ENCODE peak calls at places on chromosome 18, in six cellular contexts. U, Y, V, S, R and I are unnamed samples.

GRCh38 chr18:77342736-77343135 is 93.1 kb downstream of the GALR1 start:
- DNase-seq in U (no peak), Y (no peak), V (no peak), S (no peak), R (no peak), I (no peak)

GRCh38 chr18:68817584-68817983 is 19.7 kb downstream of the CCDC102B start:
- DNase-seq in U (peak; percentile 30), Y (no peak), V (peak; percentile 68), S (no peak), R (no peak), I (no peak)

GRCh38 chr18:39604836-39605235 is 2039.2 kb upstream of the CELF4 start:
- DNase-seq in U (peak; percentile 72), Y (no peak), V (peak; percentile 55), S (peak; percentile 25), R (no peak), I (no peak)

GRCh38 chr18:44599409-44599808 is 81.3 kb upstream of the SETBP1 start:
- DNase-seq in U (peak; percentile 55), Y (no peak), V (peak; percentile 88), S (peak; percentile 79), R (no peak), I (no peak)

GRCh38 chr18:2908946-2909335 is 62.1 kb downstream of the EMILIN2 start:
- DNase-seq in U (no peak), Y (no peak), V (no peak), S (no peak), R (no peak), I (no peak)

GRCh38 chr18:36977121-36977520 is 148.2 kb downstream of the KIAA1328 start:
- DNase-seq in U (no peak), Y (no peak), V (no peak), S (no peak), R (no peak), I (no peak)

GRCh38 chr18:25262920-25263319 is 89.0 kb downstream of the ZNF521 start:
- DNase-seq in U (no peak), Y (no peak), V (peak; percentile 82), S (peak; percentile 77), R (no peak), I (no peak)

GRCh38 chr18:59846814-59847490 is 52.8 kb upstream of the PMAIP1 start:
- DNase-seq in U (peak; percentile 38), Y (peak; percentile 83), V (peak; percentile 49), S (peak; percentile 26), R (no peak), I (peak; percentile 63)

GRCh38 chr18:42781298-42781815 is 334.1 kb downstream of the RIT2 start:
- DNase-seq in U (no peak), Y (no peak), V (no peak), S (no peak), R (no peak), I (no peak)

GRCh38 chr18:44182363-44182762 is 498.3 kb upstream of the SETBP1 start:
- DNase-seq in U (no peak), Y (no peak), V (no peak), S (no peak), R (no peak), I (no peak)

GRCh38 chr18:25126751-25127150 is 225.2 kb downstream of the ZNF521 start:
- DNase-seq in U (no peak), Y (no peak), V (no peak), S (no peak), R (no peak), I (no peak)

GRCh38 chr18:24398515-24398914 is 891 bp upstream of the OSBPL1A start:
- DNase-seq in U (peak; percentile 48), Y (no peak), V (peak; percentile 76), S (peak; percentile 34), R (no peak), I (no peak)

GRCh38 chr18:65761636-65762310 is 11.0 kb downstream of the CDH7 start:
- DNase-seq in U (no peak), Y (no peak), V (no peak), S (no peak), R (no peak), I (no peak)

GRCh38 chr18:74196220-74197119 is 48.1 kb downstream of the TIMM21 start:
- DNase-seq in U (peak; percentile 85), Y (peak; percentile 36), V (peak; percentile 61), S (peak; percentile 46), R (peak; percentile 64), I (no peak)

GRCh38 chr18:30094556-30094955 is 948.0 kb downstream of the DSC3 start:
- DNase-seq in U (peak; percentile 58), Y (no peak), V (peak; percentile 65), S (peak; percentile 25), R (no peak), I (no peak)

GRCh38 chr18:68177807-68178702 is 536.9 kb downstream of the TMX3 start:
- DNase-seq in U (peak; percentile 93), Y (no peak), V (peak; percentile 94), S (peak; percentile 99), R (no peak), I (no peak)

GRCh38 chr18:31116853-31117595 is 14.8 kb upstream of the DSC2 start:
- DNase-seq in U (no peak), Y (no peak), V (no peak), S (no peak), R (no peak), I (no peak)

GRCh38 chr18:11408555-11408954 is 200.8 kb upstream of the SLC35G4 start:
- DNase-seq in U (no peak), Y (no peak), V (no peak), S (no peak), R (no peak), I (no peak)

GRCh38 chr18:43772907-43773306 is 495.6 kb upstream of the SYT4 start:
- DNase-seq in U (peak; percentile 1), Y (no peak), V (no peak), S (no peak), R (no peak), I (no peak)

GRCh38 chr18:58721586-58722160 is 50.4 kb downstream of the MALT1 start:
- DNase-seq in U (no peak), Y (no peak), V (peak; percentile 34), S (peak; percentile 57), R (no peak), I (no peak)

GRCh38 chr18:63788447-63789096 is 13.4 kb downstream of the SERPINB7 start:
- DNase-seq in U (peak; percentile 51), Y (no peak), V (peak; percentile 92), S (peak; percentile 86), R (no peak), I (no peak)

GRCh38 chr18:46098616-46098933 is 479 bp upstream of the ATP5F1A start:
- DNase-seq in U (no peak), Y (no peak), V (no peak), S (no peak), R (no peak), I (no peak)

GRCh38 chr18:45662468-45662867 is 47.2 kb downstream of the SLC14A2 start:
- DNase-seq in U (peak; percentile 22), Y (no peak), V (peak; percentile 75), S (peak; percentile 67), R (no peak), I (no peak)

GRCh38 chr18:40531061-40531460 is 1424.0 kb upstream of the PIK3C3 start:
- DNase-seq in U (peak; percentile 23), Y (no peak), V (no peak), S (no peak), R (no peak), I (no peak)

DNA sequence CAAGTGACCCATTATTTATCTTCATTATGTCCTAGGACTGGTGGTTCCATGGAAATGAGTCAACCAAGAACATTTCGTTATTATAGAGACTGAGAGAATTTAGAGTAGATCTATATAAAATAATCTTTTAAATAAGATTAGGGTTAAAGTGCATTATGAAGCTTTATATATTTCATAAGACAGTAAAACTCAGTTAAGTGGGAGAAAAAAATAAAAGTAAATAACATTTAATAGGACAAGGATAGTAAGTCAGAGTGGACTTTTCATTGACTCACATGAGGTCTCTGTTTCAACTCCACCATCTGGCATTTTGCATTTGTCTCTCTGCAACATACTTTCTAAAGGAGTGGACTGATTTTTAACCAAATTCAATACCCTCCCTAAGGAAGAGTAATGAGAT is 125.3 kb upstream of the CCDC68 start:
- DNase-seq in U (no peak), Y (no peak), V (no peak), S (no peak), R (no peak), I (no peak)
- H3K4me3 ChIP-seq in U (no peak overlapping the region), Y (no peak overlapping the region), V (no peak overlapping the region), S (no peak overlapping the region), R (no peak overlapping the region), I (no peak overlapping the region)

GRCh38 chr18:9117980-9118841 is 15.7 kb downstream of the NDUFV2 start:
- DNase-seq in U (peak; percentile 54), Y (no peak), V (no peak), S (no peak), R (no peak), I (no peak)
- H3K4me3 ChIP-seq in U (no peak overlapping the region), Y (peak overlapping the region; percentile 25), V (peak overlapping the region; percentile 64), S (no peak overlapping the region), R (peak overlapping the region; percentile 6), I (no peak overlapping the region)

GRCh38 chr18:12747530-12748315 is 44.9 kb downstream of the PSMG2 start:
- DNase-seq in U (peak; percentile 11), Y (no peak), V (no peak), S (peak; percentile 53), R (no peak), I (no peak)
- H3K4me3 ChIP-seq in U (no peak overlapping the region), Y (no peak overlapping the region), V (no peak overlapping the region), S (no peak overlapping the region), R (no peak overlapping the region), I (no peak overlapping the region)

DNA sequence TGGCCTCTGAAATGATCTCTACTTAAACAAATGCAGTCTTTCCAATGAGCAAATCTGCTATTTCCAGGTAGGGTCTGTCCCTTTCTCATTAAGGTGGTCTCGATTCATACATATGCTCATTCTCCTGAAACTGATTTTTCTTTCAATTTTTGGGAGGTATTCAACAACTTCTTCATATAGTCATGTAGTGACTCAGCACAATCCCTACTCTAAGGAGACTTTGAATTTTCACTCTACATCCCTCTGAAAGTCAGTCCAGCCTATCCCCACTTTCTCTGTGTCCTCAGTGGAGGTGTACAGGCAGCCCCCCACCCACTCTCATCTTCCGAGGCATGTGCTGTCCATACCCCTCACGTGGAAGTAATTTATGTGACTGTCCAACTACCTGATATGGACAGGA is 99.9 kb upstream of the ACAA2 start:
- DNase-seq in U (no peak), Y (no peak), V (no peak), S (no peak), R (no peak), I (no peak)
- H3K4me3 ChIP-seq in U (no peak overlapping the region), Y (no peak overlapping the region), V (no peak overlapping the region), S (no peak overlapping the region), R (no peak overlapping the region), I (no peak overlapping the region)

DNA sequence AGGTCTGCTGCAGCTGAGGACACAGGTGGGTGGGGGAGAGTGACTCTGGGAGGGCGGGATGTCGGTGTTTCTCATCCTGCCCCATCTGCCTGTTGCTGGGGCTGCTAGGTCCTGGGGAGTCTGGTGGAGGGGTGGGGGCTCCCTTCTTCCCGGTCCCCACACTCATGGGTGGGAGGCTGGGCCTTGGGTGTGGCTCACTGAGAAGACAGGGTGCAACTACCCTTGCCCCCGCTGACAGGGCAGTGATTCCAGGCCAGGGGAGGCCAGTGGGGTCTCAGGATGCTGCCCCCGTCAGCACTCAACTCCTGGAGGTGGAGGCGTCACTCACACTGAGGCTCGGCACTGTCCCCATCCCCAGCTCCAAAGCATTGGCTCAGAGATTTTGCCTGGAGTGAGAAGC is 7.7 kb upstream of the NFATC1 start:
- DNase-seq in U (no peak), Y (no peak), V (no peak), S (no peak), R (no peak), I (no peak)
- H3K4me3 ChIP-seq in U (no peak overlapping the region), Y (no peak overlapping the region), V (no peak overlapping the region), S (no peak overlapping the region), R (no peak overlapping the region), I (no peak overlapping the region)